ENCODE peak calls at places on chromosomes 4 and X, in eight cellular contexts. Y is mucosa of descending colon, A is AG10803, T is ovary, H is fibroblast of the aortic adventitia, C is RPMI8226, P is COLO829, J is head of caudate nucleus. B is an unnamed sample.

GRCh38 chr4:79082988-79083387 is 143.8 kb upstream of the PAQR3 start:
- DNase-seq in A (no peak), P (no peak), H (no peak), C (no peak), J (no peak), T (no peak), Y (no peak), B (no peak)

GRCh38 chr4:40918330-40918729 is 168.6 kb downstream of the NSUN7 start:
- DNase-seq in A (peak; percentile 92), P (no peak), T (no peak), C (peak; percentile 11), Y (peak; percentile 29), J (no peak), H (peak; percentile 91), B (no peak)

GRCh38 chr4:25903905-25904747 is 9.9 kb upstream of the SMIM20 start:
- DNase-seq in J (peak; percentile 8), A (no peak), T (no peak), C (peak; percentile 56), H (no peak), Y (no peak), P (no peak), B (no peak)

GRCh38 chr4:122588453-122589238 is 32.2 kb downstream of the IL21 start:
- DNase-seq in Y (no peak), T (no peak), P (no peak), H (peak; percentile 40), C (no peak), J (no peak), A (peak; percentile 77), B (no peak)

GRCh38 chr4:101288365-101289145 is 58.8 kb downstream of the PPP3CA start:
- DNase-seq in H (no peak), Y (no peak), A (no peak), J (no peak), P (no peak), T (no peak), C (peak; percentile 68), B (no peak)

GRCh38 chr4:10721616-10722015 is 37.0 kb upstream of the CLNK start:
- DNase-seq in T (no peak), P (no peak), C (no peak), A (no peak), J (no peak), H (no peak), Y (no peak), B (no peak)

GRCh38 chrX:39905475-39905889 is 192.3 kb downstream of the BCOR start:
- DNase-seq in A (no peak), P (no peak), T (peak; percentile 42), C (no peak), J (no peak), Y (peak; percentile 60), H (peak; percentile 11), B (peak; percentile 62)

GRCh38 chr4:173252024-173252935 is 81.9 kb downstream of the HMGB2 start:
- DNase-seq in A (peak; percentile 94), P (peak; percentile 48), J (no peak), C (no peak), T (no peak), H (peak; percentile 92), Y (peak; percentile 35), B (peak; percentile 99)

GRCh38 chrX:31228415-31228832 is 156.6 kb upstream of the FTHL17 start:
- DNase-seq in J (no peak), T (peak; percentile 48), H (peak; percentile 43), Y (peak; percentile 15), C (no peak), P (no peak), A (peak; percentile 94), B (no peak)

GRCh38 chrX:150037041-150037440 is 98.8 kb upstream of the EOLA2 start:
- DNase-seq in C (no peak), H (no peak), P (no peak), T (no peak), A (no peak), Y (no peak), J (no peak), B (no peak)

GRCh38 chr4:112173593-112174559 is 28.6 kb downstream of the FAM241A start:
- DNase-seq in Y (no peak), J (no peak), T (no peak), H (no peak), C (no peak), A (peak; percentile 17), P (no peak), B (no peak)

GRCh38 chr4:95141376-95141775 is 383.6 kb downstream of the BMPR1B start:
- DNase-seq in H (no peak), J (no peak), T (no peak), P (no peak), C (no peak), Y (no peak), A (peak; percentile 56), B (no peak)

GRCh38 chr4:106366026-106366425 is 2.6 kb downstream of the GIMD1 start:
- DNase-seq in P (no peak), J (no peak), H (peak; percentile 84), T (no peak), A (peak; percentile 48), Y (no peak), C (no peak), B (peak; percentile 17)

GRCh38 chr4:109432676-109433075 is 939 bp upstream of the SEC24B start:
- DNase-seq in Y (peak; percentile 7), P (no peak), A (peak; percentile 83), C (no peak), J (no peak), T (no peak), H (peak; percentile 79), B (peak; percentile 50)